ENCODE peak calls at places on chromosomes 1 and 21, in ten cellular contexts. One of them, this sample, is unnamed.

GRCh38 chr1:222084996-222085395 is 343.1 kb upstream of the DUSP10 start:
- DNase-seq in Caco-2: no peak
- DNase-seq in Calu3: no peak
- DNase-seq in GM06990: no peak
- DNase-seq in fibroblast of mammary gland: peak; percentile 91
- DNase-seq in neural crest cell: no peak
- DNase-seq in RWPE1: no peak
- DNase-seq in osteoblast: no peak
- DNase-seq in heart left ventricle: no peak
- DNase-seq in left ventricle myocardium inferior: no peak
- DNase-seq in this sample: no peak

GRCh38 chr21:44874240-44874496 is 678 bp upstream of the PTTG1IP start:
- DNase-seq in left ventricle myocardium inferior: no peak
- DNase-seq in RWPE1: no peak
- DNase-seq in fibroblast of mammary gland: peak; percentile 39
- DNase-seq in neural crest cell: no peak
- DNase-seq in GM06990: no peak
- DNase-seq in Caco-2: no peak
- DNase-seq in osteoblast: peak; percentile 67
- DNase-seq in Calu3: no peak
- DNase-seq in heart left ventricle: no peak
- DNase-seq in this sample: no peak

GRCh38 chr1:67589519-67590233 is 95.3 kb upstream of the GADD45A start:
- DNase-seq in fibroblast of mammary gland: no peak
- DNase-seq in osteoblast: no peak
- DNase-seq in neural crest cell: no peak
- DNase-seq in heart left ventricle: no peak
- DNase-seq in Caco-2: no peak
- DNase-seq in GM06990: no peak
- DNase-seq in left ventricle myocardium inferior: no peak
- DNase-seq in RWPE1: no peak
- DNase-seq in Calu3: no peak
- DNase-seq in this sample: no peak

GRCh38 chr21:45482899-45483821 is 59.1 kb downstream of the SLC19A1 start:
- DNase-seq in Calu3: no peak
- DNase-seq in fibroblast of mammary gland: no peak
- DNase-seq in neural crest cell: no peak
- DNase-seq in heart left ventricle: no peak
- DNase-seq in osteoblast: no peak
- DNase-seq in RWPE1: no peak
- DNase-seq in GM06990: no peak
- DNase-seq in Caco-2: no peak
- DNase-seq in left ventricle myocardium inferior: no peak
- DNase-seq in this sample: no peak

GRCh38 chr1:178497903-178498478 is 1.2 kb upstream of the CLEC20A start:
- DNase-seq in neural crest cell: no peak
- DNase-seq in osteoblast: no peak
- DNase-seq in heart left ventricle: no peak
- DNase-seq in Caco-2: no peak
- DNase-seq in left ventricle myocardium inferior: no peak
- DNase-seq in Calu3: no peak
- DNase-seq in RWPE1: no peak
- DNase-seq in fibroblast of mammary gland: no peak
- DNase-seq in GM06990: no peak
- DNase-seq in this sample: no peak

GRCh38 chr1:225941220-225941948 is at the start of gene LEFTY2:
- DNase-seq in GM06990: no peak
- DNase-seq in heart left ventricle: no peak
- DNase-seq in Caco-2: no peak
- DNase-seq in fibroblast of mammary gland: no peak
- DNase-seq in neural crest cell: no peak
- DNase-seq in osteoblast: no peak
- DNase-seq in RWPE1: no peak
- DNase-seq in Calu3: no peak
- DNase-seq in left ventricle myocardium inferior: no peak
- DNase-seq in this sample: no peak

GRCh38 chr1:24775901-24776300 is 30.7 kb downstream of the CLIC4 start:
- DNase-seq in Caco-2: no peak
- DNase-seq in heart left ventricle: no peak
- DNase-seq in GM06990: no peak
- DNase-seq in RWPE1: no peak
- DNase-seq in neural crest cell: no peak
- DNase-seq in Calu3: no peak
- DNase-seq in left ventricle myocardium inferior: no peak
- DNase-seq in osteoblast: no peak
- DNase-seq in fibroblast of mammary gland: no peak
- DNase-seq in this sample: no peak

GRCh38 chr1:207987164-207987563 is 76.2 kb upstream of the CD34 start:
- DNase-seq in left ventricle myocardium inferior: no peak
- DNase-seq in neural crest cell: no peak
- DNase-seq in fibroblast of mammary gland: peak; percentile 21
- DNase-seq in Calu3: no peak
- DNase-seq in heart left ventricle: no peak
- DNase-seq in GM06990: no peak
- DNase-seq in RWPE1: no peak
- DNase-seq in Caco-2: no peak
- DNase-seq in osteoblast: no peak
- DNase-seq in this sample: no peak

DNA sequence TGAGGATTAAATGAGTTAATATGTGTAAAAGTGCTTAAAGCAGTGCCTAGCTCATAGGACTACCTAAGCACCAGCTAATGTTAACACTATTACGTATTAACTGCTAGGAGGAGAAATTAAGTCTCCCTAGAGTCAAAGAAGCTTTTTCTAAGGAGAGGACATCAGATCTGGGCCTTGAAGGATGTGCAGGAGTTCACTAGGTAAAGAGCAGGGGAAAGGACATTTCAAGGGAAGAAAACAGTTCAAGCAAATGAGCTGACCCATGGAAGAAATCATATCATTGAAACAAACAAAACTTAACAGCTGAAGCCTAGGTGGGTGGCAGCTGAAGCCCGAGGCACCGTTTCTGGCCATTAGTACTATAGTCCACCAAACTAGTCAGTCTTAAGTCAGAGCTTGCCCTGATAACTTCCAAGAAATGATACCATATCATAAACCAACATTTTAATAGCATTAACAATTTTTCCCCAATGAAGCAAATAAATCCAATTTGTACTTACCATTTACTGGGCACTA is 46.7 kb downstream of the TRIT1 start:
- DNase-seq in osteoblast: no peak
- DNase-seq in neural crest cell: no peak
- DNase-seq in fibroblast of mammary gland: no peak
- DNase-seq in Caco-2: no peak
- DNase-seq in RWPE1: no peak
- DNase-seq in GM06990: no peak
- DNase-seq in heart left ventricle: no peak
- DNase-seq in Calu3: no peak
- DNase-seq in left ventricle myocardium inferior: no peak
- DNase-seq in this sample: no peak
- TF ChIP-seq CTCF in osteoblast: no peak
- TF ChIP-seq CTCF in neural crest cell: no peak
- TF ChIP-seq CTCF in fibroblast of mammary gland: no peak
- TF ChIP-seq CTCF in Caco-2: no peak
- TF ChIP-seq CTCF in RWPE1: no peak
- TF ChIP-seq CTCF in GM06990: no peak
- TF ChIP-seq CTCF in heart left ventricle: no peak
- TF ChIP-seq CTCF in Calu3: no peak
- TF ChIP-seq CTCF in left ventricle myocardium inferior: no peak
- TF ChIP-seq CTCF in this sample: no peak

GRCh38 chr1:6600410-6601048 is 2.1 kb downstream of the KLHL21 start:
- DNase-seq in RWPE1: no peak
- DNase-seq in GM06990: no peak
- DNase-seq in Calu3: no peak
- DNase-seq in fibroblast of mammary gland: no peak
- DNase-seq in left ventricle myocardium inferior: no peak
- DNase-seq in osteoblast: peak; percentile 90
- DNase-seq in heart left ventricle: no peak
- DNase-seq in Caco-2: no peak
- DNase-seq in neural crest cell: no peak
- DNase-seq in this sample: no peak

GRCh38 chr1:6603424-6603850 is 768 bp upstream of the KLHL21 start:
- DNase-seq in RWPE1: no peak
- DNase-seq in GM06990: peak; percentile 67
- DNase-seq in osteoblast: no peak
- DNase-seq in heart left ventricle: peak; percentile 79
- DNase-seq in neural crest cell: peak; percentile 56
- DNase-seq in fibroblast of mammary gland: peak; percentile 83
- DNase-seq in left ventricle myocardium inferior: peak; percentile 57
- DNase-seq in Caco-2: peak; percentile 65
- DNase-seq in Calu3: no peak
- DNase-seq in this sample: no peak

GRCh38 chr1:6602669-6603423 is at the start of gene KLHL21:
- DNase-seq in Calu3: peak; percentile 87
- DNase-seq in neural crest cell: peak; percentile 73
- DNase-seq in osteoblast: peak; percentile 99
- DNase-seq in left ventricle myocardium inferior: peak; percentile 92
- DNase-seq in fibroblast of mammary gland: peak; percentile 81
- DNase-seq in Caco-2: peak; percentile 90
- DNase-seq in RWPE1: peak; percentile 81
- DNase-seq in heart left ventricle: peak; percentile 94
- DNase-seq in GM06990: peak; percentile 87
- DNase-seq in this sample: peak; percentile 83

GRCh38 chr1:6601049-6601864 is 1.4 kb downstream of the KLHL21 start:
- DNase-seq in osteoblast: peak; percentile 98
- DNase-seq in fibroblast of mammary gland: peak; percentile 99
- DNase-seq in heart left ventricle: peak; percentile 74
- DNase-seq in left ventricle myocardium inferior: peak; percentile 68
- DNase-seq in RWPE1: peak; percentile 92
- DNase-seq in neural crest cell: no peak
- DNase-seq in GM06990: peak; percentile 56
- DNase-seq in Caco-2: no peak
- DNase-seq in Calu3: peak; percentile 78
- DNase-seq in this sample: peak; percentile 53

DNA sequence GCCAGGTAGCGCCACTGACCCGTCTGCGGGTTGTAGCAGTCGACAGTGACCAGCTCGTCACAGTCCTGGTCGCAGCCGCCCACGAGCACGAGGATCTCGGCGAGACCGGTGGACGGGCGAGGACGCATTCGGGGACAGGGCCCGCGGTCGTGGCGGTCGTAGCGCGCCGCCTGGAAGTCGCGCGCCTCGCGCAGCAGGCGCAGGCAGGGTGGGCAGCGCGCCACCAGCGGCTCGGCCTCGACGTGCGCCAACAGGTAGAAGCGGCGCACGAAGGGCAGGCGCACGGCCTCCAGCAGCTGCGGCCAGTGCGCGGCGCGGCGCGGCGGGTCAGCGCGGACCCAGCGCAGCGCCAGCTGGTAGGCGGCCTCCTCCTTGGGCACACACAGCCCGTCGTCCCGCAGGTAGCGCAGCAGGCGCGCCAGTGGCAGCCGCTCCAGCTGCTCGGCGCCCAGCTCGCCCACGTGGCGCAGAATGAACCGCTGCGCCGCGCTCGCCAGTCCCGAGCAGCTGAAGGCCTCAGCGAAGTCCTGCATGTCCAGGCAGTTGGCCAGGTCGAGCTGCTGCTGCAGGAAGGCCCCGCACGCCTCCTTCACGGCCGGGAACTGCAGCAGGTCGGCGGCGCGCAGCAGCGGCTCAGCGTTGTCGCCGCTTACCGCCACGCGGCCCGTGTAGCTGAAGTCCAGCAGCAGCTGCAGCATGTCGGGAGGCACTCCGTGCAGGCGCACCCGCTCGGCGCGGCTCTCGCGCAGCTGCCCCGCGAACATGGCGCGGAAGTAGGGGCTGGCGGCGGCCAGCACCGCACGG is 602 bp downstream of the KLHL21 start:
- DNase-seq in heart left ventricle: peak; percentile 67
- DNase-seq in neural crest cell: no peak
- DNase-seq in RWPE1: no peak
- DNase-seq in Caco-2: peak; percentile 38
- DNase-seq in osteoblast: no peak
- DNase-seq in Calu3: peak; percentile 22
- DNase-seq in left ventricle myocardium inferior: peak; percentile 51
- DNase-seq in fibroblast of mammary gland: peak; percentile 50
- DNase-seq in GM06990: peak; percentile 51
- DNase-seq in this sample: no peak
- TF ChIP-seq CTCF in heart left ventricle: no peak
- TF ChIP-seq CTCF in neural crest cell: no peak
- TF ChIP-seq CTCF in RWPE1: no peak
- TF ChIP-seq CTCF in Caco-2: no peak
- TF ChIP-seq CTCF in osteoblast: no peak
- TF ChIP-seq CTCF in Calu3: no peak
- TF ChIP-seq CTCF in left ventricle myocardium inferior: no peak
- TF ChIP-seq CTCF in fibroblast of mammary gland: no peak
- TF ChIP-seq CTCF in GM06990: no peak
- TF ChIP-seq CTCF in this sample: no peak

GRCh38 chr1:233424727-233425222 is 97.3 kb downstream of the MAP3K21 start:
- DNase-seq in left ventricle myocardium inferior: no peak
- DNase-seq in Calu3: no peak
- DNase-seq in osteoblast: no peak
- DNase-seq in RWPE1: no peak
- DNase-seq in neural crest cell: no peak
- DNase-seq in fibroblast of mammary gland: peak; percentile 7
- DNase-seq in heart left ventricle: no peak
- DNase-seq in GM06990: no peak
- DNase-seq in Caco-2: no peak
- DNase-seq in this sample: no peak
- TF ChIP-seq CTCF in left ventricle myocardium inferior: no peak
- TF ChIP-seq CTCF in Calu3: peak; percentile 22
- TF ChIP-seq CTCF in osteoblast: no peak
- TF ChIP-seq CTCF in RWPE1: no peak
- TF ChIP-seq CTCF in neural crest cell: peak; percentile 32
- TF ChIP-seq CTCF in fibroblast of mammary gland: peak; percentile 20
- TF ChIP-seq CTCF in heart left ventricle: no peak
- TF ChIP-seq CTCF in GM06990: no peak
- TF ChIP-seq CTCF in Caco-2: peak; percentile 21
- TF ChIP-seq CTCF in this sample: peak; percentile 30

GRCh38 chr1:15734901-15735300 is 1.2 kb upstream of the SLC25A34 start:
- DNase-seq in neural crest cell: no peak
- DNase-seq in fibroblast of mammary gland: no peak
- DNase-seq in GM06990: no peak
- DNase-seq in left ventricle myocardium inferior: no peak
- DNase-seq in heart left ventricle: no peak
- DNase-seq in osteoblast: peak; percentile 74
- DNase-seq in RWPE1: no peak
- DNase-seq in Caco-2: peak; percentile 56
- DNase-seq in Calu3: no peak
- DNase-seq in this sample: no peak

GRCh38 chr1:15736666-15737229 is 690 bp downstream of the SLC25A34 start:
- DNase-seq in fibroblast of mammary gland: no peak
- DNase-seq in left ventricle myocardium inferior: no peak
- DNase-seq in RWPE1: no peak
- DNase-seq in Calu3: no peak
- DNase-seq in neural crest cell: no peak
- DNase-seq in heart left ventricle: peak; percentile 24
- DNase-seq in GM06990: no peak
- DNase-seq in Caco-2: no peak
- DNase-seq in osteoblast: no peak
- DNase-seq in this sample: no peak

GRCh38 chr1:15735304-15736034 is 589 bp upstream of the SLC25A34 start:
- DNase-seq in Calu3: no peak
- DNase-seq in osteoblast: peak; percentile 79
- DNase-seq in GM06990: no peak
- DNase-seq in left ventricle myocardium inferior: no peak
- DNase-seq in fibroblast of mammary gland: no peak
- DNase-seq in Caco-2: no peak
- DNase-seq in heart left ventricle: peak; percentile 56
- DNase-seq in RWPE1: no peak
- DNase-seq in neural crest cell: no peak
- DNase-seq in this sample: no peak

GRCh38 chr1:15737324-15738319 is 1.6 kb downstream of the SLC25A34 start:
- DNase-seq in osteoblast: no peak
- DNase-seq in fibroblast of mammary gland: no peak
- DNase-seq in heart left ventricle: no peak
- DNase-seq in Calu3: no peak
- DNase-seq in left ventricle myocardium inferior: no peak
- DNase-seq in GM06990: no peak
- DNase-seq in Caco-2: no peak
- DNase-seq in RWPE1: no peak
- DNase-seq in neural crest cell: no peak
- DNase-seq in this sample: no peak

DNA sequence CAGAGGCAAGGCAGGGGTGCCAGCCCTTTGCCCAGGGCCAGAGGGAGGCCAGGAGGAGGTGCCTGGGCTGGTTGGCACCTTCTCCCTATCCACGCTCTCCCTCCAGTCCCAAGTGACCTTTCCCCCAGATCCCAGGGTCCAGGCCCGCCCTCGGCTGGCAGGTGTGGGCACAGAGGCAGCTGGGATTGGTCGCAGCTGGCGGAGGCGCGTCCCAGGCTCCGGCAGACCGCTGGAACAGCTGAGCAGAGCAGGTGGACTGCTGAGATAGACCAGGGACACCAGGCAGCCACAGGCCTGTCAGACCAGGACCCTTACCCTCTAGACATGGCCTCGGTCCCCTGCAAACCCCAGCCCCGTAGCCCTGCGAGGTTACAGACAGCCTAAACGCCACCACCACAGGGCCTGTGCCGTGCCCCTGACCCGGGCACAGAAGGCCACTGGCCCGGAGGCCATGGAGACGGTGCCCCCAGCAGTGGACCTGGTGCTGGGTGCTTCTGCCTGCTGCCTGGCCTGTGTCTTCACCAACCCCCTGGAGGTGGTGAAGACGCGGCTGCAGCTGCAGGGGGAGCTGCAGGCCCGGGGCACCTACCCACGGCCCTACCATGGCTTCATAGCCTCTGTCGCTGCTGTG is at the start of gene SLC25A34:
- DNase-seq in fibroblast of mammary gland: no peak
- DNase-seq in heart left ventricle: peak; percentile 93
- DNase-seq in GM06990: no peak
- DNase-seq in Caco-2: no peak
- DNase-seq in osteoblast: no peak
- DNase-seq in neural crest cell: no peak
- DNase-seq in Calu3: no peak
- DNase-seq in left ventricle myocardium inferior: peak; percentile 83
- DNase-seq in RWPE1: no peak
- DNase-seq in this sample: no peak
- TF ChIP-seq CTCF in fibroblast of mammary gland: no peak
- TF ChIP-seq CTCF in heart left ventricle: no peak
- TF ChIP-seq CTCF in GM06990: no peak
- TF ChIP-seq CTCF in Caco-2: no peak
- TF ChIP-seq CTCF in osteoblast: no peak
- TF ChIP-seq CTCF in neural crest cell: no peak
- TF ChIP-seq CTCF in Calu3: no peak
- TF ChIP-seq CTCF in left ventricle myocardium inferior: no peak
- TF ChIP-seq CTCF in RWPE1: no peak
- TF ChIP-seq CTCF in this sample: no peak